ENCODE peak calls at places on chromosomes 11 and 22, in six cellular contexts. F, U, G, Q, P and V are unnamed samples.

GRCh38 chr22:23565288-23565941 is 14.7 kb downstream of the IGLL1 start:
- DNase-seq in F (peak), U (no peak), G (peak), Q (peak), P (peak), V (peak)

GRCh38 chr11:116225784-116226410 is 546.9 kb downstream of the BUD13 start:
- DNase-seq in F (no peak), U (no peak), G (no peak), Q (no peak), P (no peak), V (no peak)

GRCh38 chr11:118649941-118650340 is 29.5 kb downstream of the TREH start:
- DNase-seq in F (no peak), U (no peak), G (peak), Q (no peak), P (no peak), V (no peak)

GRCh38 chr11:69509846-69510390 is 28.5 kb downstream of the LINC01488 start:
- DNase-seq in F (no peak), U (no peak), G (no peak), Q (no peak), P (no peak), V (no peak)

GRCh38 chr11:2305862-2306823 is 4.3 kb downstream of the TSPAN32 start:
- DNase-seq in F (peak), U (no peak), G (peak), Q (no peak), P (no peak), V (no peak)

GRCh38 chr11:100719809-100720221 is 32.7 kb downstream of the ARHGAP42 start:
- DNase-seq in F (peak), U (no peak), G (peak), Q (no peak), P (peak), V (no peak)

GRCh38 chr11:78476066-78476465 is 58.4 kb upstream of the GAB2 start:
- DNase-seq in F (no peak), U (no peak), G (no peak), Q (no peak), P (no peak), V (no peak)

GRCh38 chr11:69645801-69646492 is 5.0 kb downstream of the CCND1 start:
- DNase-seq in F (no peak), U (no peak), G (no peak), Q (no peak), P (no peak), V (no peak)

GRCh38 chr11:66272600-66272999 is 4.2 kb downstream of the RAB1B start:
- DNase-seq in F (no peak), U (no peak), G (no peak), Q (no peak), P (no peak), V (no peak)

GRCh38 chr11:125304876-125305275 is 140.3 kb downstream of the PKNOX2 start:
- DNase-seq in F (no peak), U (no peak), G (no peak), Q (no peak), P (no peak), V (no peak)

DNA sequence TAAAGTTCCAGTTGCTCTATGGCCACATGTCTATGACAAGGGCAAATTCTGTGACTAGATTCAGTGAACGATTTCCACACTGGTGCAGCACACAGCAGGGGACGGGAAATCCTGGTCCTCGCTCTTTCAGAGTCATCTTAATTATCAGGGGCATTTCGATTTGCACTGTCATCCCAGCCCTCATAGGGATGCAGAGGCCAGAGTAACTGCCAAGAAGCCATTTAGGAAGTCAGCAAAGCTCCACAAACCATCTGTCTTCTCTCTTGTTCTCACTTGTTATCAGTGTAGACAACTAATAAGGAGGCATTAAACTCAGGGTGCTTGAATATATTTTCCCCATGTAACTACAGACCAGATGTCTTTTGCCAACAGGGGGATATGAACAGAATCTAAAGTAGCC is 151.7 kb downstream of the STK33 start:
- DNase-seq in F (no peak), U (no peak), G (no peak), Q (no peak), P (no peak), V (no peak)
- TF ChIP-seq CTCF in F (no peak), U (no peak), G (no peak), Q (no peak), P (no peak), V (no peak)

GRCh38 chr11:30485222-30485621 is 100.9 kb downstream of the MPPED2 start:
- DNase-seq in F (no peak), U (no peak), G (no peak), Q (no peak), P (no peak), V (no peak)
- TF ChIP-seq CTCF in F (no peak), U (no peak), G (no peak), Q (no peak), P (no peak), V (no peak)

GRCh38 chr22:16783930-16784354 is 41.3 kb downstream of the XKR3 start:
- DNase-seq in F (no peak), U (no peak), G (no peak), Q (no peak), P (no peak), V (no peak)
- TF ChIP-seq CTCF in F (no peak), U (peak), G (no peak), Q (no peak), P (no peak), V (peak)

DNA sequence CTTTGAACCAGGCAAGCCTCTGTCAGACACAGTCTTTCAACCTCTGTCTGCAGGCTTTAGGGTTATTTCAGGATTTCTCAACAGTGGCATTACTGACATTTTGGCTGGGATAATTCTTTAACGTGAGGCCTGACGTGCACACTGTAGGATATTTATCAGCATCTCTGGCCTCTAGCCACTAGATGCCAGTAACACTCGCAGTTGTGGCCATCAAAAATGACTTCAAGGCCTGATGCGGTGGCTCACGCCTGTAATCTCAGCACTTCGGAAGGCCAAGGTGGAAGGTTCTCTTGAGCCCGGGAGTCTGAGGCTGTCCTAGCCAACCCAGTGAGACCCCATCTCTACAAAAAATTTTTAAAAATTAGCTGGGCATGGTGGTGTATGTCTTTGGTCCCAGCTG is 113.0 kb downstream of the CCDC81 start:
- DNase-seq in F (no peak), U (no peak), G (no peak), Q (no peak), P (no peak), V (no peak)
- TF ChIP-seq CTCF in F (no peak), U (no peak), G (no peak), Q (no peak), P (no peak), V (no peak)

DNA sequence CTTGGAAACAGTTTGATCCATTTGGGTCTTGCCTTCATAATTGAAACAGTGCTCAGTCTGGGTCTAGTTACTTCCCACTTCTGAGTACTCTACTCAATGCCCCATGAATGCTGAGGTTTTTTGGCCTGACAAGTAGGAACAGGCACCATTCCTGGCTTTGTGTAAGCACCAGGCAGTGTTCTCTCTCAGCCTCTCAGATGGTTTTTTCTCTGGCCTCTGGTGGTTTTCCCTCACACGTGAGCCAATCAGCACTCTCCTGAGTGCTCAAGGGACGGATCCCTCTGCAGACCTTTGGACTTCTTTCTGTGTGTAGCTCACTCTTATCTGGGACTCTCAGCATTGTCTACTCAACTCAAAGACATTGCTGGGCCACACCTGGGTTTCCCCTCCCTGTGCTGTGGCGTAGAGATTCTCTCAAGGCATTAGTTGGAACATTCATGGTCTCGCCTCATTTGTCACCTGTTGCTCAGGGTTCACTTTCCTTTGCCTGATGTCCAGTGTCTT is 21.3 kb downstream of the SIK2 start:
- DNase-seq in F (peak), U (no peak), G (no peak), Q (peak), P (no peak), V (no peak)
- TF ChIP-seq CTCF in F (no peak), U (no peak), G (no peak), Q (no peak), P (no peak), V (no peak)

GRCh38 chr22:44729391-44730012 is 22.9 kb upstream of the ARHGAP8 start:
- DNase-seq in F (no peak), U (peak), G (no peak), Q (no peak), P (no peak), V (peak)
- TF ChIP-seq CTCF in F (peak), U (no peak), G (no peak), Q (no peak), P (no peak), V (no peak)

DNA sequence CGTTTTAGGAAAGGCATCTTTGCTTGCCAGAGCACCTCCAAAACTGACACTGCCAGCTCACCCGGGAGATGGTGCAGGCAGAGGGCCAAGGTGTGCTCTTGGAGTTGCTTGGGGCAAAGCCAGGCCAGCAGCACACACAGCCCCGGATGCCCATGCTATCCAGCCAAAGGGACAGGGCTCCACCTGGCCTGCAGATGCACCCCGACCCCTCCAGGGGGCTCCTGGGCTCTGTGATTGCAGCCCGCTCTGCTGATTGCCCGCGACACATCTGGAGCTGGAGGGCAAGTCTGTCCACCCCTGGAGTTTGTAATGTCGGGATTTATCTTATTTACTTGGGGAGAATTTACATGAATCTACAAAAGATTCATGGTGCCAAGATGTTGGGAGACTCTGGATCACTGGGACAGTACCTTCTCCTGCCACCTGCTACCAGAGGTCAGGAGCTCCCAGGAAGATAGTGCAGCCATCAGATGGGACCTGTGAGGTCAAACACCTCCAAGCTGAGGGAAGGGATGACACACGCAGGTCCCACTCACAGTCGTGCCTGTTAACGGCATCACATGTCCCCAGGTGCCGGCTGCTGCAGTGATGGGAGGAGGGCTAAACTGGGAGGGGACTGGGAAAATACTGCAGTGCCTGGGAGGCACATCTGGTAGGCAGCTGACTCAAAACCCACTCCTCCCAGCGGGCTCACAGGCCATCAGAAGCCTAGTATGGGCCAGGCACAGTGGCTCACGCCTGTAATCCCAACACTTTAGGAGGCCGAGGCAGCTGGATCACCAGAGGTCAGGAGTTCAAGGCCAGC is 17.2 kb downstream of the CBX7 start:
- DNase-seq in F (peak), U (no peak), G (peak), Q (peak), P (peak), V (peak)
- TF ChIP-seq CTCF in F (peak), U (peak), G (no peak), Q (peak), P (peak), V (peak)

GRCh38 chr11:46376258-46377050 is 5.0 kb upstream of the MDK start:
- DNase-seq in F (no peak), U (no peak), G (no peak), Q (no peak), P (no peak), V (no peak)
- TF ChIP-seq CTCF in F (no peak), U (no peak), G (no peak), Q (no peak), P (no peak), V (no peak)

DNA sequence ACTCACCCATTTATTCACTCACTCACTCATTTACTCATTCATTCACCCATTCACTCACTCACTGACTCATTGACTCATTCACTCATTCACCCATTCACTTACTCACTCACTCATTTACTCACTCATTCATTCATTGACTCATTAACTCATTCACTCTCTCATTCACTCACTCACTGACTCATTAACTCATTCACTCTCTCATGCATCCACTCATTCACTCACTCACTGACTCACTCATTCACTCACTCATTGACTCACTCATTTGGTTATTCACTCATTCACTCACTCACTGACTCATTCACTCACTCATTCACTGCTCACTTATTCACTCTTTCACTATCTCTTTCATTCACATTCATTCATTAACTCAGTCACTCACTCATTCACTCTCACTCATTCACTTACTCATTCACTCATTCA is 2.5 kb upstream of the MUC5AC start:
- DNase-seq in F (no peak), U (no peak), G (no peak), Q (no peak), P (no peak), V (no peak)
- TF ChIP-seq CTCF in F (no peak), U (no peak), G (no peak), Q (no peak), P (no peak), V (no peak)

GRCh38 chr11:126607374-126607773 is 251.9 kb downstream of the ST3GAL4 start:
- DNase-seq in F (peak), U (no peak), G (peak), Q (peak), P (peak), V (peak)

GRCh38 chr11:126611438-126611837 is 256.0 kb downstream of the ST3GAL4 start:
- DNase-seq in F (no peak), U (no peak), G (no peak), Q (no peak), P (no peak), V (no peak)

GRCh38 chr11:126607776-126608625 is 252.5 kb downstream of the ST3GAL4 start:
- DNase-seq in F (no peak), U (no peak), G (peak), Q (no peak), P (no peak), V (no peak)

GRCh38 chr11:126606484-126606883 is 251.0 kb downstream of the ST3GAL4 start:
- DNase-seq in F (no peak), U (no peak), G (peak), Q (no peak), P (no peak), V (no peak)

GRCh38 chr11:126608626-126609010 is 253.1 kb downstream of the ST3GAL4 start:
- DNase-seq in F (no peak), U (no peak), G (no peak), Q (no peak), P (no peak), V (no peak)
- TF ChIP-seq CTCF in F (no peak), U (no peak), G (no peak), Q (no peak), P (no peak), V (no peak)